ENCODE peak calls at places on chromosomes 4 and X, in nine cellular contexts. One of them, this sample, is unnamed.
A peak's percentile ranks its signal among the peaks of the same experiment; 100 is the strongest.

GRCh38 chr4:101393256-101393655 is 45.9 kb upstream of the PPP3CA start:
- DNase-seq in neuronal stem cell: no peak
- DNase-seq in fibroblast of lung: peak; percentile 84
- DNase-seq in stomach: no peak
- DNase-seq in effector memory CD4-positive, alpha-beta T cell: no peak
- DNase-seq in thoracic aorta: no peak
- DNase-seq in GM12878: no peak
- DNase-seq in lower lobe of right lung: no peak
- DNase-seq in left ventricle myocardium inferior: no peak
- DNase-seq in this sample: no peak

GRCh38 chrX:138856881-138857280 is 145.4 kb upstream of the FGF13 start:
- DNase-seq in thoracic aorta: no peak
- DNase-seq in fibroblast of lung: peak; percentile 63
- DNase-seq in lower lobe of right lung: no peak
- DNase-seq in stomach: no peak
- DNase-seq in GM12878: no peak
- DNase-seq in neuronal stem cell: no peak
- DNase-seq in effector memory CD4-positive, alpha-beta T cell: no peak
- DNase-seq in left ventricle myocardium inferior: no peak
- DNase-seq in this sample: no peak

GRCh38 chr4:105956566-105956965 is 61.3 kb downstream of the NPNT start:
- DNase-seq in fibroblast of lung: no peak
- DNase-seq in lower lobe of right lung: no peak
- DNase-seq in neuronal stem cell: no peak
- DNase-seq in left ventricle myocardium inferior: no peak
- DNase-seq in thoracic aorta: no peak
- DNase-seq in stomach: no peak
- DNase-seq in effector memory CD4-positive, alpha-beta T cell: no peak
- DNase-seq in GM12878: no peak
- DNase-seq in this sample: no peak

GRCh38 chr4:184370711-184371389 is 103.5 kb downstream of the IRF2 start:
- DNase-seq in GM12878: no peak
- DNase-seq in neuronal stem cell: no peak
- DNase-seq in effector memory CD4-positive, alpha-beta T cell: no peak
- DNase-seq in thoracic aorta: no peak
- DNase-seq in left ventricle myocardium inferior: no peak
- DNase-seq in stomach: no peak
- DNase-seq in fibroblast of lung: peak; percentile 75
- DNase-seq in lower lobe of right lung: no peak
- DNase-seq in this sample: no peak

GRCh38 chrX:39576081-39576701 is 521.6 kb downstream of the BCOR start:
- DNase-seq in effector memory CD4-positive, alpha-beta T cell: no peak
- DNase-seq in left ventricle myocardium inferior: no peak
- DNase-seq in neuronal stem cell: no peak
- DNase-seq in fibroblast of lung: peak; percentile 10
- DNase-seq in GM12878: no peak
- DNase-seq in thoracic aorta: no peak
- DNase-seq in stomach: no peak
- DNase-seq in lower lobe of right lung: no peak
- DNase-seq in this sample: no peak

GRCh38 chr4:185470503-185471195 is 884 bp downstream of the CCDC110 start:
- DNase-seq in stomach: peak; percentile 76
- DNase-seq in fibroblast of lung: peak; percentile 10
- DNase-seq in thoracic aorta: no peak
- DNase-seq in GM12878: no peak
- DNase-seq in left ventricle myocardium inferior: peak; percentile 49
- DNase-seq in neuronal stem cell: peak; percentile 15
- DNase-seq in effector memory CD4-positive, alpha-beta T cell: peak; percentile 28
- DNase-seq in lower lobe of right lung: peak; percentile 79
- DNase-seq in this sample: peak; percentile 90

GRCh38 chrX:110944323-110944761 is 148.7 kb upstream of the CHRDL1 start:
- DNase-seq in lower lobe of right lung: no peak
- DNase-seq in left ventricle myocardium inferior: no peak
- DNase-seq in stomach: peak; percentile 27
- DNase-seq in fibroblast of lung: peak; percentile 11
- DNase-seq in neuronal stem cell: peak; percentile 11
- DNase-seq in GM12878: no peak
- DNase-seq in thoracic aorta: no peak
- DNase-seq in effector memory CD4-positive, alpha-beta T cell: no peak
- DNase-seq in this sample: no peak

GRCh38 chr4:21451032-21451431 is 497.5 kb downstream of the KCNIP4 start:
- DNase-seq in neuronal stem cell: no peak
- DNase-seq in effector memory CD4-positive, alpha-beta T cell: no peak
- DNase-seq in left ventricle myocardium inferior: no peak
- DNase-seq in thoracic aorta: no peak
- DNase-seq in GM12878: no peak
- DNase-seq in fibroblast of lung: peak; percentile 84
- DNase-seq in stomach: no peak
- DNase-seq in lower lobe of right lung: no peak
- DNase-seq in this sample: no peak

GRCh38 chr4:136369073-136369472 is 1163.2 kb downstream of the PCDH18 start:
- DNase-seq in fibroblast of lung: peak; percentile 75
- DNase-seq in GM12878: no peak
- DNase-seq in effector memory CD4-positive, alpha-beta T cell: no peak
- DNase-seq in lower lobe of right lung: no peak
- DNase-seq in stomach: no peak
- DNase-seq in neuronal stem cell: no peak
- DNase-seq in left ventricle myocardium inferior: no peak
- DNase-seq in thoracic aorta: no peak
- DNase-seq in this sample: no peak

GRCh38 chr4:1855334-1856070 is 454 bp downstream of the LETM1 start:
- DNase-seq in stomach: no peak
- DNase-seq in thoracic aorta: no peak
- DNase-seq in effector memory CD4-positive, alpha-beta T cell: no peak
- DNase-seq in neuronal stem cell: no peak
- DNase-seq in left ventricle myocardium inferior: peak; percentile 35
- DNase-seq in fibroblast of lung: no peak
- DNase-seq in GM12878: no peak
- DNase-seq in lower lobe of right lung: peak; percentile 60
- DNase-seq in this sample: peak; percentile 87

GRCh38 chr4:174218127-174218790 is 65.2 kb downstream of the FBXO8 start:
- DNase-seq in effector memory CD4-positive, alpha-beta T cell: no peak
- DNase-seq in neuronal stem cell: peak; percentile 32
- DNase-seq in thoracic aorta: no peak
- DNase-seq in GM12878: no peak
- DNase-seq in left ventricle myocardium inferior: no peak
- DNase-seq in lower lobe of right lung: no peak
- DNase-seq in stomach: no peak
- DNase-seq in fibroblast of lung: peak; percentile 6
- DNase-seq in this sample: no peak

GRCh38 chrX:116318672-116319071 is 117.7 kb upstream of the SLC6A14 start:
- DNase-seq in fibroblast of lung: no peak
- DNase-seq in lower lobe of right lung: no peak
- DNase-seq in left ventricle myocardium inferior: no peak
- DNase-seq in stomach: peak; percentile 27
- DNase-seq in thoracic aorta: no peak
- DNase-seq in effector memory CD4-positive, alpha-beta T cell: no peak
- DNase-seq in GM12878: no peak
- DNase-seq in neuronal stem cell: no peak
- DNase-seq in this sample: no peak

GRCh38 chr4:41294445-41295062 is 37.8 kb downstream of the UCHL1 start:
- DNase-seq in GM12878: no peak
- DNase-seq in lower lobe of right lung: no peak
- DNase-seq in stomach: no peak
- DNase-seq in thoracic aorta: no peak
- DNase-seq in effector memory CD4-positive, alpha-beta T cell: no peak
- DNase-seq in fibroblast of lung: no peak
- DNase-seq in left ventricle myocardium inferior: no peak
- DNase-seq in neuronal stem cell: peak; percentile 15
- DNase-seq in this sample: no peak

GRCh38 chr4:47619691-47620090 is 134.6 kb downstream of the ATP10D start:
- DNase-seq in stomach: no peak
- DNase-seq in fibroblast of lung: no peak
- DNase-seq in left ventricle myocardium inferior: no peak
- DNase-seq in effector memory CD4-positive, alpha-beta T cell: no peak
- DNase-seq in GM12878: no peak
- DNase-seq in thoracic aorta: no peak
- DNase-seq in neuronal stem cell: no peak
- DNase-seq in lower lobe of right lung: no peak
- DNase-seq in this sample: no peak

GRCh38 chrX:93977641-93978040 is 303.6 kb downstream of the FAM133A start:
- DNase-seq in stomach: no peak
- DNase-seq in left ventricle myocardium inferior: no peak
- DNase-seq in effector memory CD4-positive, alpha-beta T cell: no peak
- DNase-seq in thoracic aorta: no peak
- DNase-seq in fibroblast of lung: no peak
- DNase-seq in neuronal stem cell: no peak
- DNase-seq in lower lobe of right lung: no peak
- DNase-seq in GM12878: no peak
- DNase-seq in this sample: no peak

GRCh38 chrX:129316461-129316860 is 206.8 kb downstream of the SMARCA1 start:
- DNase-seq in stomach: no peak
- DNase-seq in fibroblast of lung: no peak
- DNase-seq in lower lobe of right lung: no peak
- DNase-seq in neuronal stem cell: no peak
- DNase-seq in left ventricle myocardium inferior: no peak
- DNase-seq in effector memory CD4-positive, alpha-beta T cell: no peak
- DNase-seq in GM12878: no peak
- DNase-seq in thoracic aorta: no peak
- DNase-seq in this sample: no peak

GRCh38 chrX:129323115-129323514 is 200.2 kb downstream of the SMARCA1 start:
- DNase-seq in effector memory CD4-positive, alpha-beta T cell: no peak
- DNase-seq in fibroblast of lung: peak; percentile 52
- DNase-seq in GM12878: no peak
- DNase-seq in lower lobe of right lung: no peak
- DNase-seq in stomach: no peak
- DNase-seq in neuronal stem cell: no peak
- DNase-seq in thoracic aorta: no peak
- DNase-seq in left ventricle myocardium inferior: no peak
- DNase-seq in this sample: no peak

DNA sequence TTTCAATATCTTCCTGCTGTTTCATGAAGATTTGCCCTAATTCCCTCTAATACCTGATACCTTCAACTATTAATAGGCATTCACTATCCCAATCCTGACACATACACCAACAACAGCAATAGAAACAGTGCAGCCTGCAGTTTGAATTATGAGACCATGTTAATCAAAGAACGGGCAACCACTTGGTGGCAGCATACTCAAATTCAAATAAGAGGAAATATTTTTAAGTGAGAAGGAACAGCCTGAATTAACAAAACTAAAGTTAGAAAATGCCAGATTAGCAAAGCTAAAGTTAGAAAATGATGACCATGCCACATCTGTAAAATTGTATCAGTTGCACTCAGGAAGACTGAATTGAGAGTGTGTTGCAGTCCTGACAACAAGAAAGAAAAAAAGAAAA is 204.9 kb downstream of the SMARCA1 start:
- DNase-seq in left ventricle myocardium inferior: no peak
- DNase-seq in thoracic aorta: no peak
- DNase-seq in lower lobe of right lung: no peak
- DNase-seq in neuronal stem cell: no peak
- DNase-seq in stomach: no peak
- DNase-seq in effector memory CD4-positive, alpha-beta T cell: no peak
- DNase-seq in GM12878: no peak
- DNase-seq in fibroblast of lung: peak; percentile 7
- DNase-seq in this sample: no peak
- H3K36me3 ChIP-seq in left ventricle myocardium inferior: no peaks in the 10 kb centered on the region
- H3K36me3 ChIP-seq in thoracic aorta: no peaks in the 10 kb centered on the region
- H3K36me3 ChIP-seq in lower lobe of right lung: no peaks in the 10 kb centered on the region
- H3K36me3 ChIP-seq in neuronal stem cell: no peaks in the 10 kb centered on the region
- H3K36me3 ChIP-seq in stomach: no peaks in the 10 kb centered on the region
- H3K36me3 ChIP-seq in effector memory CD4-positive, alpha-beta T cell: no peaks in the 10 kb centered on the region
- H3K36me3 ChIP-seq in GM12878: no peaks in the 10 kb centered on the region
- H3K36me3 ChIP-seq in fibroblast of lung: no peaks in the 10 kb centered on the region
- H3K36me3 ChIP-seq in this sample: no peaks in the 10 kb centered on the region

GRCh38 chr4:140450352-140450751 is 22.9 kb upstream of the CLGN start:
- DNase-seq in effector memory CD4-positive, alpha-beta T cell: no peak
- DNase-seq in GM12878: no peak
- DNase-seq in neuronal stem cell: no peak
- DNase-seq in fibroblast of lung: no peak
- DNase-seq in lower lobe of right lung: no peak
- DNase-seq in thoracic aorta: no peak
- DNase-seq in stomach: no peak
- DNase-seq in left ventricle myocardium inferior: no peak
- DNase-seq in this sample: no peak
- H3K36me3 ChIP-seq in effector memory CD4-positive, alpha-beta T cell: no peaks in the 10 kb centered on the region
- H3K36me3 ChIP-seq in GM12878: no peaks in the 10 kb centered on the region
- H3K36me3 ChIP-seq in neuronal stem cell: no peaks in the 10 kb centered on the region
- H3K36me3 ChIP-seq in fibroblast of lung: no peaks in the 10 kb centered on the region
- H3K36me3 ChIP-seq in lower lobe of right lung: no peaks in the 10 kb centered on the region
- H3K36me3 ChIP-seq in thoracic aorta: no peaks in the 10 kb centered on the region
- H3K36me3 ChIP-seq in stomach: no peaks in the 10 kb centered on the region
- H3K36me3 ChIP-seq in left ventricle myocardium inferior: no peaks in the 10 kb centered on the region
- H3K36me3 ChIP-seq in this sample: no peaks in the 10 kb centered on the region

GRCh38 chr4:83454626-83455025 is 997 bp downstream of the HELQ start:
- DNase-seq in neuronal stem cell: no peak
- DNase-seq in lower lobe of right lung: no peak
- DNase-seq in fibroblast of lung: peak; percentile 17
- DNase-seq in thoracic aorta: no peak
- DNase-seq in stomach: no peak
- DNase-seq in left ventricle myocardium inferior: no peak
- DNase-seq in GM12878: no peak
- DNase-seq in effector memory CD4-positive, alpha-beta T cell: no peak
- DNase-seq in this sample: no peak

GRCh38 chr4:83449009-83449408 is 6.6 kb downstream of the HELQ start:
- DNase-seq in lower lobe of right lung: no peak
- DNase-seq in effector memory CD4-positive, alpha-beta T cell: no peak
- DNase-seq in neuronal stem cell: no peak
- DNase-seq in GM12878: no peak
- DNase-seq in stomach: no peak
- DNase-seq in thoracic aorta: no peak
- DNase-seq in fibroblast of lung: no peak
- DNase-seq in left ventricle myocardium inferior: no peak
- DNase-seq in this sample: no peak
- H3K36me3 ChIP-seq in lower lobe of right lung: peaks cover 46% of the 10 kb centered on the region
- H3K36me3 ChIP-seq in effector memory CD4-positive, alpha-beta T cell: peaks cover 22% of the 10 kb centered on the region
- H3K36me3 ChIP-seq in neuronal stem cell: no peaks in the 10 kb centered on the region
- H3K36me3 ChIP-seq in GM12878: peaks cover 14% of the 10 kb centered on the region
- H3K36me3 ChIP-seq in stomach: peaks cover 67% of the 10 kb centered on the region
- H3K36me3 ChIP-seq in thoracic aorta: peaks cover 9% of the 10 kb centered on the region
- H3K36me3 ChIP-seq in fibroblast of lung: peaks cover 3% of the 10 kb centered on the region
- H3K36me3 ChIP-seq in left ventricle myocardium inferior: peaks cover 40% of the 10 kb centered on the region
- H3K36me3 ChIP-seq in this sample: peaks cover 12% of the 10 kb centered on the region

GRCh38 chr4:153592090-153592489 is 92.0 kb upstream of the TLR2 start:
- DNase-seq in GM12878: no peak
- DNase-seq in left ventricle myocardium inferior: no peak
- DNase-seq in effector memory CD4-positive, alpha-beta T cell: no peak
- DNase-seq in thoracic aorta: no peak
- DNase-seq in fibroblast of lung: no peak
- DNase-seq in neuronal stem cell: no peak
- DNase-seq in lower lobe of right lung: no peak
- DNase-seq in stomach: no peak
- DNase-seq in this sample: no peak
- H3K36me3 ChIP-seq in GM12878: peaks cover 49% of the 10 kb centered on the region
- H3K36me3 ChIP-seq in left ventricle myocardium inferior: peaks cover 66% of the 10 kb centered on the region
- H3K36me3 ChIP-seq in effector memory CD4-positive, alpha-beta T cell: peaks cover 67% of the 10 kb centered on the region
- H3K36me3 ChIP-seq in thoracic aorta: peaks cover 20% of the 10 kb centered on the region
- H3K36me3 ChIP-seq in fibroblast of lung: no peaks in the 10 kb centered on the region
- H3K36me3 ChIP-seq in neuronal stem cell: no peaks in the 10 kb centered on the region
- H3K36me3 ChIP-seq in lower lobe of right lung: peaks cover 65% of the 10 kb centered on the region
- H3K36me3 ChIP-seq in stomach: peaks cover 57% of the 10 kb centered on the region
- H3K36me3 ChIP-seq in this sample: no peaks in the 10 kb centered on the region

This sample was measured in kidney.